ENCODE peak calls at places on chromosomes 2 and 18, in five cellular contexts. B is thyroid gland, A is kidney, I is fibroblast of lung, V is HCT116. S is an unnamed sample.
A peak's percentile ranks its signal among the peaks of the same experiment; 100 is the strongest.

GRCh38 chr18:58896268-58896667 is 31.6 kb downstream of the ZNF532 start:
- DNase-seq in B (peak; percentile 39), A (no peak), I (no peak), V (no peak), S (no peak)

GRCh38 chr2:239189711-239190131 is 211.1 kb downstream of the HDAC4 start:
- DNase-seq in B (no peak), A (peak; percentile 40), I (no peak), V (no peak), S (no peak)

GRCh38 chr18:25099838-25100393 is 252.1 kb downstream of the ZNF521 start:
- DNase-seq in B (no peak), A (no peak), I (no peak), V (no peak), S (no peak)

GRCh38 chr2:18232731-18233438 is 327.6 kb downstream of the RDH14 start:
- DNase-seq in B (no peak), A (no peak), I (peak; percentile 67), V (no peak), S (no peak)

GRCh38 chr2:157329524-157329923 is 3.9 kb upstream of the ERMN start:
- DNase-seq in B (peak; percentile 2), A (peak; percentile 77), I (no peak), V (no peak), S (peak; percentile 76)

GRCh38 chr2:147844691-147845607 is at the start of gene ACVR2A:
- DNase-seq in B (peak; percentile 48), A (peak; percentile 83), I (peak; percentile 47), V (no peak), S (peak; percentile 52)

GRCh38 chr18:7872569-7872968 is 305.5 kb downstream of the PTPRM start:
- DNase-seq in B (peak; percentile 65), A (no peak), I (peak; percentile 41), V (peak; percentile 71), S (no peak)

GRCh38 chr2:9210030-9210429 is 3.4 kb downstream of the ASAP2 start:
- DNase-seq in B (no peak), A (no peak), I (no peak), V (no peak), S (peak; percentile 44)

GRCh38 chr2:191357682-191358081 is 112.5 kb downstream of the MYO1B start:
- DNase-seq in B (no peak), A (no peak), I (no peak), V (no peak), S (no peak)

GRCh38 chr2:203998195-203998804 is 61.7 kb downstream of the ICOS start:
- DNase-seq in B (no peak), A (no peak), I (peak; percentile 77), V (no peak), S (no peak)

GRCh38 chr18:3596324-3597158 is 146.6 kb downstream of the TGIF1 start:
- DNase-seq in B (peak; percentile 54), A (peak; percentile 78), I (peak; percentile 47), V (no peak), S (peak; percentile 77)
- H3K4me1 ChIP-seq in B (peaks cover 37% of the 10 kb centered on the region), A (peaks cover 36% of the 10 kb centered on the region), I (peaks cover 30% of the 10 kb centered on the region), V (peaks cover 93% of the 10 kb centered on the region), S (peaks cover 43% of the 10 kb centered on the region)

GRCh38 chr2:46978696-46979095 is 63.1 kb upstream of the MCFD2 start:
- DNase-seq in B (no peak), A (no peak), I (no peak), V (no peak), S (no peak)
- H3K36me3 ChIP-seq in B (peaks cover 11% of the 10 kb centered on the region), A (peaks cover 6% of the 10 kb centered on the region), I (peaks cover 19% of the 10 kb centered on the region), V (no peaks in the 10 kb centered on the region), S (no peaks in the 10 kb centered on the region)

GRCh38 chr2:71530987-71531332 is 77.6 kb downstream of the DYSF start:
- DNase-seq in B (no peak), A (no peak), I (no peak), V (no peak), S (no peak)
- TF ChIP-seq CTCF in B (no peak), A (no peak), I (peak; percentile 5), V (no peak), S (no peak)

GRCh38 chr2:126325202-126325601 is 330.8 kb upstream of the GYPC start:
- DNase-seq in B (peak; percentile 15), A (no peak), I (no peak), V (no peak), S (no peak)
- H3K4me1 ChIP-seq in B (no peaks in the 10 kb centered on the region), A (no peaks in the 10 kb centered on the region), I (no peaks in the 10 kb centered on the region), V (no peaks in the 10 kb centered on the region), S (no peaks in the 10 kb centered on the region)